ENCODE peak calls at places on chromosomes 2 and 18, in nine cellular contexts. B is T-cell; Y is mucosa of gallbladder; J is activated CD8-positive, alpha-beta T cell treated with anti-CD3 and anti-CD28 coated beads for 36 hours; P is choroid plexus epithelial cell; O is KBM-7; H is posterior cingulate gyrus; C is cardiac fibroblast; R is AG04449. Q is an unnamed sample.

GRCh38 chr2:108918156-108918845 is 70.7 kb downstream of the EDAR start:
- DNase-seq in J (no peak), B (no peak), R (no peak), Y (no peak), P (no peak), C (no peak), O (no peak), H (peak), Q (no peak)

GRCh38 chr2:176187306-176188217 is 906 bp upstream of the HOXD1 start:
- DNase-seq in J (peak), C (no peak), O (no peak), P (no peak), R (no peak), H (no peak), B (no peak), Y (no peak), Q (no peak)

GRCh38 chr2:231709636-231709980 is 1.3 kb downstream of the PTMA start:
- DNase-seq in O (no peak), J (peak), Y (peak), H (no peak), B (no peak), C (no peak), P (peak), R (no peak), Q (no peak)

GRCh38 chr2:45941758-45942738 is 290.6 kb downstream of the PRKCE start:
- DNase-seq in P (peak), R (no peak), J (no peak), B (no peak), Y (no peak), C (peak), O (no peak), H (no peak), Q (no peak)

GRCh38 chr18:7633171-7633570 is 66.1 kb downstream of the PTPRM start:
- DNase-seq in B (no peak), R (no peak), J (no peak), H (no peak), Y (no peak), O (no peak), C (no peak), P (no peak), Q (no peak)

GRCh38 chr18:27861539-27861938 is 315.4 kb downstream of the CDH2 start:
- DNase-seq in Y (no peak), J (no peak), P (no peak), H (no peak), B (no peak), R (no peak), O (no peak), C (no peak), Q (no peak)

GRCh38 chr2:45083175-45083574 is 73.9 kb upstream of the SIX2 start:
- DNase-seq in P (peak), R (no peak), Y (no peak), O (peak), B (no peak), J (no peak), C (peak), H (no peak), Q (no peak)

GRCh38 chr2:217510790-217511291 is 492.0 kb downstream of the TNS1 start:
- DNase-seq in J (peak), P (peak), Y (peak), C (peak), O (peak), H (peak), B (no peak), R (no peak), Q (no peak)

GRCh38 chr2:45833968-45834344 is 182.5 kb downstream of the PRKCE start:
- DNase-seq in R (no peak), C (no peak), H (no peak), P (no peak), Y (no peak), O (peak), J (no peak), B (no peak), Q (no peak)

GRCh38 chr18:79806976-79807841 is 9.5 kb downstream of the KCNG2 start:
- DNase-seq in C (no peak), P (no peak), Y (no peak), R (no peak), O (no peak), J (no peak), B (no peak), H (peak), Q (no peak)

GRCh38 chr18:37551249-37551648 is 14.3 kb downstream of the CELF4 start:
- DNase-seq in C (no peak), B (no peak), Y (no peak), O (no peak), J (no peak), P (no peak), H (no peak), R (no peak), Q (no peak)

GRCh38 chr2:215727507-215728503 is 285.5 kb downstream of the MREG start:
- DNase-seq in R (no peak), Y (no peak), J (no peak), P (peak), O (no peak), C (peak), B (no peak), H (no peak), Q (no peak)

GRCh38 chr2:232894251-232894650 is 24.2 kb downstream of the SNORC start:
- DNase-seq in P (no peak), H (peak), O (no peak), C (no peak), Y (no peak), J (no peak), B (no peak), R (no peak), Q (no peak)

GRCh38 chr2:206555721-206556120 is 86.6 kb upstream of the FAM237A start:
- DNase-seq in B (no peak), Y (no peak), R (peak), J (no peak), H (no peak), P (peak), C (peak), O (no peak), Q (no peak)

GRCh38 chr18:56568986-56569385 is 69.4 kb downstream of the TXNL1 start:
- DNase-seq in B (no peak), O (peak), H (no peak), Y (no peak), P (no peak), R (no peak), C (no peak), J (no peak), Q (no peak)

GRCh38 chr2:185934232-185934631 is 195.6 kb downstream of the FSIP2 start:
- DNase-seq in R (no peak), C (no peak), J (no peak), Y (no peak), P (no peak), B (no peak), H (no peak), O (no peak), Q (no peak)

GRCh38 chr2:187055463-187055862 is 206.5 kb upstream of the ZSWIM2 start:
- DNase-seq in C (peak), O (peak), Y (peak), P (peak), B (no peak), J (no peak), R (no peak), H (no peak), Q (no peak)

GRCh38 chr2:239273280-239274234 is 127.3 kb downstream of the HDAC4 start:
- DNase-seq in P (no peak), Y (no peak), B (no peak), O (no peak), H (no peak), J (peak), R (no peak), C (no peak), Q (no peak)

GRCh38 chr2:193527146-193527545 is 1332.4 kb upstream of the TMEFF2 start:
- DNase-seq in R (no peak), O (no peak), B (no peak), J (no peak), Y (no peak), P (peak), C (no peak), H (no peak), Q (no peak)

GRCh38 chr2:9276901-9277455 is 70.4 kb downstream of the ASAP2 start:
- DNase-seq in H (no peak), B (no peak), P (no peak), Y (no peak), J (no peak), C (no peak), R (no peak), O (no peak), Q (no peak)

GRCh38 chr2:30218814-30219213 is 12.5 kb upstream of the LBH start:
- DNase-seq in J (no peak), R (no peak), O (no peak), H (no peak), B (no peak), P (no peak), Y (no peak), C (no peak), Q (no peak)

GRCh38 chr2:96260404-96261260 is 5.2 kb downstream of the TMEM127 start:
- DNase-seq in C (peak), P (peak), H (no peak), R (peak), J (peak), O (peak), Y (peak), B (no peak), Q (no peak)

GRCh38 chr18:39911716-39912115 is 2043.3 kb upstream of the PIK3C3 start:
- DNase-seq in J (no peak), H (no peak), Y (no peak), P (no peak), O (no peak), B (no peak), R (no peak), C (no peak), Q (no peak)

GRCh38 chr2:45968946-45969584 is 317.6 kb downstream of the PRKCE start:
- DNase-seq in Y (no peak), R (peak), H (no peak), J (no peak), O (no peak), B (no peak), P (peak), C (peak), Q (no peak)

Q was measured in effector CD4-positive, alpha-beta T cell.